ENCODE peak calls at places on chromosomes 7 and 10, in five cellular contexts. One of them, this sample, is unnamed. For H3K27me3 and H3K4me1, the result is how much of the 10 kb centered on the place peaks cover.

GRCh38 chr10:64071218-64071617 is 550.0 kb downstream of the REEP3 start:
- DNase-seq in esophagus squamous epithelium: no peak
- DNase-seq in Panc1: no peak
- DNase-seq in colonic mucosa: no peak
- DNase-seq in heart left ventricle: no peak
- DNase-seq in this sample: no peak

GRCh38 chr10:125113661-125114388 is 46.5 kb downstream of the CTBP2 start:
- DNase-seq in esophagus squamous epithelium: no peak
- DNase-seq in Panc1: no peak
- DNase-seq in colonic mucosa: no peak
- DNase-seq in heart left ventricle: no peak
- DNase-seq in this sample: no peak

GRCh38 chr7:136654406-136654805 is 214.0 kb upstream of the CHRM2 start:
- DNase-seq in esophagus squamous epithelium: no peak
- DNase-seq in Panc1: no peak
- DNase-seq in colonic mucosa: no peak
- DNase-seq in heart left ventricle: no peak
- DNase-seq in this sample: no peak

GRCh38 chr10:69890065-69890831 is 88.5 kb downstream of the COL13A1 start:
- DNase-seq in esophagus squamous epithelium: no peak
- DNase-seq in Panc1: no peak
- DNase-seq in colonic mucosa: peak
- DNase-seq in heart left ventricle: no peak
- DNase-seq in this sample: no peak

GRCh38 chr7:137932881-137933269 is 69.0 kb downstream of the CREB3L2 start:
- DNase-seq in esophagus squamous epithelium: no peak
- DNase-seq in Panc1: no peak
- DNase-seq in colonic mucosa: no peak
- DNase-seq in heart left ventricle: no peak
- DNase-seq in this sample: no peak

GRCh38 chr10:33465747-33466146 is 131.3 kb upstream of the NRP1 start:
- DNase-seq in esophagus squamous epithelium: no peak
- DNase-seq in Panc1: no peak
- DNase-seq in colonic mucosa: no peak
- DNase-seq in heart left ventricle: no peak
- DNase-seq in this sample: no peak

GRCh38 chr10:69914373-69915268 is 112.9 kb downstream of the COL13A1 start:
- DNase-seq in esophagus squamous epithelium: no peak
- DNase-seq in Panc1: peak
- DNase-seq in colonic mucosa: peak
- DNase-seq in heart left ventricle: peak
- DNase-seq in this sample: peak

GRCh38 chr10:127851661-127852205 is 41.0 kb downstream of the CLRN3 start:
- DNase-seq in esophagus squamous epithelium: no peak
- DNase-seq in Panc1: no peak
- DNase-seq in colonic mucosa: no peak
- DNase-seq in heart left ventricle: no peak
- DNase-seq in this sample: no peak

GRCh38 chr7:157278791-157279678 is 57.8 kb upstream of the DNAJB6 start:
- DNase-seq in esophagus squamous epithelium: no peak
- DNase-seq in Panc1: no peak
- DNase-seq in colonic mucosa: peak
- DNase-seq in heart left ventricle: peak
- DNase-seq in this sample: peak

GRCh38 chr7:36070230-36070629 is 82.8 kb upstream of the EEPD1 start:
- DNase-seq in esophagus squamous epithelium: no peak
- DNase-seq in Panc1: no peak
- DNase-seq in colonic mucosa: no peak
- DNase-seq in heart left ventricle: no peak
- DNase-seq in this sample: no peak

GRCh38 chr7:157555921-157556320 is 219.1 kb downstream of the DNAJB6 start:
- DNase-seq in esophagus squamous epithelium: no peak
- DNase-seq in Panc1: no peak
- DNase-seq in colonic mucosa: no peak
- DNase-seq in heart left ventricle: peak
- DNase-seq in this sample: no peak

GRCh38 chr7:1933066-1933835 is 263.2 kb downstream of the ELFN1 start:
- DNase-seq in esophagus squamous epithelium: no peak
- DNase-seq in Panc1: no peak
- DNase-seq in colonic mucosa: no peak
- DNase-seq in heart left ventricle: no peak
- DNase-seq in this sample: no peak

GRCh38 chr7:81415181-81415580 is 354.7 kb downstream of the HGF start:
- DNase-seq in esophagus squamous epithelium: no peak
- DNase-seq in Panc1: no peak
- DNase-seq in colonic mucosa: no peak
- DNase-seq in heart left ventricle: no peak
- DNase-seq in this sample: no peak

GRCh38 chr10:21304608-21305007 is 220.9 kb downstream of the SKIDA1 start:
- DNase-seq in esophagus squamous epithelium: no peak
- DNase-seq in Panc1: no peak
- DNase-seq in colonic mucosa: no peak
- DNase-seq in heart left ventricle: no peak
- DNase-seq in this sample: no peak

DNA sequence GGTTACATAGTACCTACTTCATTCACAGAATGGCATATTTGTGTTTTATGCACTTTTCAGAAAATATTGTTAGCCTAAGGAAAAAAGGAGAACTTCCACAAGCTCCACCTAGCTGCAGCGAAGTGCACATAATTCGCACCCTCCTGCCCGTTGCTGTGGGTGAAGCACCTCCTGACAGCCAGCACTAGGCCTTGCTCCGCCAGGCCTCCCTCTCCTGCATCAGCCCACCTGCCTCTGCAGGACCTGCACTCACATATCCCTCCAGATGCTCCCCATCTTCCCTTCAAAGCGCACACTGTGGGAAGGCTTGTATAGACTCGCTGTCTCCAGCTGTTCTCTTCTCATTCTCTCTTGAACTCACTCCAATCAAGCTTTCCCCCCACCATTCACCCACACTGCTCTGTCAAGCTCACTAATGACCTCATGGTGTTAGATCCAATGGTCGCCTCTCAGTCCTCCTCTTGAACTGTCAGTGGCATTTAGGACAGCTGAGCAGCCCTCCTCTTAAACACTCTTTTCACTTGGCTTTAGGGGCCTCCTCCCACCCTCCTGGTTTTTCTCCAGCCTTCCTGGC is 20.7 kb upstream of the GRID1 start:
- DNase-seq in esophagus squamous epithelium: no peak
- DNase-seq in Panc1: no peak
- DNase-seq in colonic mucosa: no peak
- DNase-seq in heart left ventricle: no peak
- DNase-seq in this sample: peak
- H3K27me3 ChIP-seq in esophagus squamous epithelium: half or more
- H3K27me3 ChIP-seq in Panc1: under half
- H3K27me3 ChIP-seq in colonic mucosa: under half
- H3K27me3 ChIP-seq in heart left ventricle: under half
- H3K27me3 ChIP-seq in this sample: under half

DNA sequence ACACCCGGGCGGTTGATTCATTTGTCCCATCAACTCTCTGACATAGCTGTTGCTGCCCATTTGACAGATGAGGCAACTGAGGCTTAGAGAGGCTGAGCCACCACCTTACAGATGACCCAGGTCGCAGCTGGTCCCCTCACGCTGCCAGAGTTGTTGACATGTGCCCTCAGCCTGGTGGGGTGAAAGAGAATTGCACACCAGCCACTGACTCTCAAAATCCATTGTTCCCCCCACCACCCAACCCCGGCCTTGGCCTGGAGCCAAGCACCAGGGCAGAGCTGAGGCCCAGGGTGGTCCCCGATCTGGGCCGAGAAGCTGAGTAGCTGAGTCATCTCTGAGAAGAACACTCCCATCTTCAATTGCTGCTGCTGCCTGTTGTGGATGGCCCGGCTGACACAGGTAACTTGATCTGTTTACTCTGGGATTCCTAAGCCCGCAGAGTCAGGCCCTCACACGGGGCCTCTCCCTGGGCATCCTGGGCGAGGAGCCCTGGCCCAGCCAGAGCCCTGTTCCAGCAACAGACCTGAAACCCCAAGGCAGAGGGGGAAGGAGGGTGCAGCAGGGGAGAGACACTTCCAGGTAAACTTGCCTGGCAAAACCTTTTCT is 27.5 kb downstream of the PVRIG start:
- DNase-seq in esophagus squamous epithelium: no peak
- DNase-seq in Panc1: peak
- DNase-seq in colonic mucosa: no peak
- DNase-seq in heart left ventricle: no peak
- DNase-seq in this sample: peak
- TF ChIP-seq CTCF in esophagus squamous epithelium: no peak
- TF ChIP-seq CTCF in Panc1: no peak
- TF ChIP-seq CTCF in colonic mucosa: no peak
- TF ChIP-seq CTCF in heart left ventricle: no peak
- TF ChIP-seq CTCF in this sample: no peak

GRCh38 chr7:155804431-155804831 is 7.8 kb downstream of the SHH start:
- DNase-seq in esophagus squamous epithelium: no peak
- DNase-seq in Panc1: no peak
- DNase-seq in colonic mucosa: peak
- DNase-seq in heart left ventricle: peak
- DNase-seq in this sample: peak
- H3K4me1 ChIP-seq in esophagus squamous epithelium: half or more
- H3K4me1 ChIP-seq in Panc1: under half
- H3K4me1 ChIP-seq in colonic mucosa: under half
- H3K4me1 ChIP-seq in heart left ventricle: under half
- H3K4me1 ChIP-seq in this sample: under half

DNA sequence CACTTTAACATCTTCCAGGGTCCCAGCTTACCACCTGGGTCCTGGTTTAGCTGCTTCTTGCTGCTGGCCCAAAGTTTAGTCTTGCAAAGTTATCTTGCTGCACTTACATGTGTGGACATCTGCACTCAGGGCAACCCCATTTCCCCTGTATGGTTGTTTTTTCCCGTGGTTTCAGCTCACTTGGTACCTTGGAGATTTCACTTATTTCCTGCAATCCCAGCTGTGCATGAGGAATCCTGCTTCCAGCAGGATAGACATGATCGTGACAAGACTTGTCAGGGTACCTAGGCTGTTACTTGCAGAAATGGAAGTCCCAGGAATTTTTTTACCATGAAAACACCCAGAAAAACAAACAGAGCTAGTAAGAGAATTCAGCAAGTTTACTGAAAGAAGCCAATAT is 95.9 kb upstream of the LEP start:
- DNase-seq in esophagus squamous epithelium: no peak
- DNase-seq in Panc1: no peak
- DNase-seq in colonic mucosa: no peak
- DNase-seq in heart left ventricle: no peak
- DNase-seq in this sample: no peak
- H3K27me3 ChIP-seq in esophagus squamous epithelium: under half
- H3K27me3 ChIP-seq in Panc1: under half
- H3K27me3 ChIP-seq in colonic mucosa: under half
- H3K27me3 ChIP-seq in heart left ventricle: under half
- H3K27me3 ChIP-seq in this sample: under half

GRCh38 chr10:100519321-100520051 is at the start of gene SEC31B:
- DNase-seq in esophagus squamous epithelium: no peak
- DNase-seq in Panc1: no peak
- DNase-seq in colonic mucosa: peak
- DNase-seq in heart left ventricle: peak
- DNase-seq in this sample: no peak
- TF ChIP-seq CTCF in esophagus squamous epithelium: no peak
- TF ChIP-seq CTCF in Panc1: no peak
- TF ChIP-seq CTCF in colonic mucosa: no peak
- TF ChIP-seq CTCF in heart left ventricle: no peak
- TF ChIP-seq CTCF in this sample: no peak